ENCODE peak calls at places on chromosomes 16 and 17, in eight cellular contexts. X is PC-9, Y is spleen, M is psoas muscle, S is IMR-90, U is fibroblast of lung, L is thyroid gland, A is GM06990. E is an unnamed sample.

GRCh38 chr17:74519951-74520553 is 11.2 kb downstream of the CD300LB start:
- DNase-seq in X (no peak), U (no peak), A (no peak), S (no peak), Y (no peak), L (no peak), M (no peak), E (no peak)

GRCh38 chr16:80974649-80975376 is 31.9 kb downstream of the CMC2 start:
- DNase-seq in A (no peak), Y (no peak), X (no peak), U (peak; percentile 10), M (no peak), L (no peak), S (no peak), E (peak; percentile 73)

GRCh38 chr17:5708344-5708743 is 124.0 kb upstream of the NLRP1 start:
- DNase-seq in A (no peak), Y (no peak), X (no peak), S (no peak), M (no peak), U (no peak), L (no peak), E (no peak)

GRCh38 chr17:72465191-72466024 is 344.6 kb downstream of the SOX9 start:
- DNase-seq in L (peak; percentile 75), X (peak; percentile 97), Y (peak; percentile 55), A (peak; percentile 73), M (no peak), S (peak; percentile 97), U (peak; percentile 88), E (peak; percentile 83)

GRCh38 chr16:82653550-82654511 is 27.1 kb downstream of the CDH13 start:
- DNase-seq in Y (no peak), S (peak; percentile 95), M (no peak), L (no peak), U (peak; percentile 86), X (no peak), A (peak; percentile 74), E (no peak)

GRCh38 chr17:180380-181212 is 854 bp downstream of the DOC2B start:
- DNase-seq in A (no peak), Y (no peak), U (no peak), X (no peak), S (no peak), M (no peak), L (no peak), E (peak; percentile 83)

GRCh38 chr17:81865733-81866439 is 5.3 kb downstream of the ARHGDIA start:
- DNase-seq in Y (no peak), L (peak; percentile 68), A (peak; percentile 46), M (no peak), S (no peak), X (no peak), U (no peak), E (no peak)

GRCh38 chr16:24906199-24906808 is 60.5 kb downstream of the SLC5A11 start:
- DNase-seq in U (peak; percentile 49), L (no peak), Y (peak; percentile 4), A (no peak), X (no peak), S (peak; percentile 26), M (no peak), E (no peak)

GRCh38 chr17:39769974-39770587 is 32.3 kb downstream of the GRB7 start:
- DNase-seq in U (no peak), S (peak; percentile 32), Y (no peak), A (peak; percentile 82), M (no peak), L (no peak), X (peak; percentile 99), E (peak; percentile 22)

GRCh38 chr16:81447383-81448101 is 2.9 kb downstream of the CMIP start:
- DNase-seq in M (no peak), U (no peak), A (no peak), X (peak; percentile 82), Y (no peak), L (peak; percentile 59), S (no peak), E (peak; percentile 76)

DNA sequence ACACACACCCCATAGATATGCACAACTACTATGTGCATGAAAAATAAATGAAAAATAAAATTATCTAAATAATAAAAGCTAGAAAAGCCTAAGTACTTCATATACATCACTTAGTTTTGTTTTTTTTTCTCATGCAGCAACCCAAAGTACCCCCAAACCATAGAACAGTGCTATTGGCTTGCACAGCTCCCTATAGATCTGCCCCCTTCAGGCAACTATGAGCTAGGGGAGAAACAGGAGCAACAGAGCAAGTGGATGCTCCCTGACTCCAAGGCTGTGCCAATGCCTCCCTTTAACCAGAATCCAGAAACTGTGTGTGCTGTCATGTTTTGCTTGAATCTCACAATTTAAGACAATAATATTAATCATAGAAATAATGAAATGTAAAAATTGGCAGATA is 605.5 kb downstream of the TOX3 start:
- DNase-seq in A (no peak), S (no peak), X (no peak), M (no peak), U (no peak), Y (no peak), L (no peak), E (no peak)
- TF ChIP-seq CTCF in A (no peak), S (no peak), X (no peak), M (no peak), U (no peak), Y (no peak), L (no peak), E (peak; percentile 72)

GRCh38 chr16:86220552-86220951 is 289.8 kb upstream of the FOXF1 start:
- DNase-seq in L (no peak), X (no peak), A (no peak), S (peak; percentile 64), M (no peak), Y (no peak), U (peak; percentile 71), E (no peak)
- H3K27me3 ChIP-seq in L (no peaks in the 10 kb centered on the region), X (peaks cover 85% of the 10 kb centered on the region), A (peaks cover 3% of the 10 kb centered on the region), S (no peaks in the 10 kb centered on the region), M (peaks cover 6% of the 10 kb centered on the region), Y (no peaks in the 10 kb centered on the region), U (no peaks in the 10 kb centered on the region), E (peaks cover 47% of the 10 kb centered on the region)

DNA sequence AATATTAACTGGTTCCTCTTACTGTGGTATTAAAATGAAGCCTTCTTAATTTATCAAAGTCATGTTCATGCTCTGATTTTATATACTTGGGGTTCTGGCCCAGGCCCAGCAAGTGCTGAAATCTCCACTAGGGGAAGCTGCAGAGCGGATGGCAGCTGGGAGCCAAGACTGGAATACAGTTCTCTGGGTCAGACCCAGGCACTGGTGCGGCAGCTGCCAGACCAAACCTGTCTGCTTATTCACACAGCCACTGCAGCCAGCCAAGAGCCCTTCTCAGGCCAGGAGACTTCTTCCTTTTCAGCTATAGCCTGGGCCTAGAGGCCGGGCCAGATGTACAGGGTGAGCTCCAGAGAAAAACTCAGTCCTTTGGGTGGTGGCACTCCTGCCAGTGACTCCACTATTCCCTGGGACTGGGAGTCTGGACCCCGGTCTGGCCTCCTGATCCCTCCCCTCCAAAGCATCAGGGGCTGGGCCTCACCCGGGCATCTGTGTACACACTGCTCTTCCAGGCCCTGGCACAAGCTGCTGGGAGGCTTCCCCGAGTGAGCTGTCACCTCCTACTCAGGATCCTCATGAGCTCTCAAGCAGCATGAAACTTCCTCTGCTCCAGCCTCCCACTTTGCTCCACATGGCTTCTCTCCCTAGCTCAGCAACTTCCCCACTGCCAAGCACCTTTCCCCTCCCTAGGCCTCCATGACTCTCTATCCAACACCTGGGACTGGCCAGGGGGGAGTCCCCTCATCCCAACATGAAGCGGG is 24.4 kb downstream of the ATP6V0D1 start:
- DNase-seq in M (peak; percentile 84), U (peak; percentile 63), A (no peak), Y (no peak), S (peak; percentile 36), L (peak; percentile 79), X (no peak), E (peak; percentile 72)
- TF ChIP-seq CTCF in M (peak; percentile 61), U (peak; percentile 59), A (peak; percentile 28), Y (no peak), S (peak; percentile 50), L (peak; percentile 45), X (peak; percentile 40), E (peak; percentile 68)

DNA sequence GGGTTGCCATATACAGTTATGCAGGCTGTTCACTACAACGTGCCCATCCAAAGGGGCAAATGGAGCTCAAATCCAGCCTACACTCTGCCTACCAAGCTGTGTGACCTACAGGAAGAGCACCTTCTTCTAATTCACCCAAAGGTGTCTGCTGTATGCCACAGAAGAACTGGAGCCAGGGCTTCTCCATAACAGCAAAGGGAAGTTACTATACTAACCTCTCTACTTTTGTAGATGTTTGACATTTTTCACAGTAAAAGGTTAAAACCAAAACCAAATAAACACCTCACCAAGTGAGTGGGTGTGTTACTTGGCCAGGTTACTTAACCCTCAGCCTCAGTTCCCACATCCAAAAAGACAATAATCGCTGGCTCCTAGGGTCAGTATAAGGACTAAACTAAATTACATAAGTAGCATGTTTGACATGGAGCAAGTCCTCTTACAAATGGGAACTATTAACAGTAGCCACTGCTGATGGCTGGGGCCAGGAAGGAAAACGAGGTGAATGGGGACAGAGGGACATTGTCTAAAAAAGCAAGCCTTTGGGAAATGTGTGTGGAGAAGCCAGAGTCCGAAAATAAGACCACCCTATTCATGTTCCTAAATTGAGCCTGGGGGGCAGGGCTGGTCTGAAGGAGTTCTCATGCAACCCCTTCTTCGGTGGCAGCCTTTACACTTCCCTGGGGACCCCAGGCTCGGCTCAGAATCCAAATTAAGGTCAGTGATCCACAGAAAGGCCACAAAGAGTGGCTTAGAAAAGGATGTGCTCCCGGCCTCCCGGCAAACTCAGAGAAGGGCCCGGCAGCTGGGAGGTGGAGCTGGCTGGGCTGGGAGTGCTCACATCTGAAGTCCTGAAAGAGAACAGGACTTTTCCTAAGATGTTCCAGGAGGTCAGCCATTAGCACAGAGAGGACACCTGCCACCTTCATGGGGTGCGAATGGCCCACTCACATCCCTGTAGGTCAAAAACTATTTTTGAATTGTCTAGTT is 13.5 kb downstream of the CUEDC1 start:
- DNase-seq in X (no peak), A (no peak), M (no peak), L (no peak), U (no peak), S (no peak), Y (no peak), E (no peak)
- H3K27me3 ChIP-seq in X (no peaks in the 10 kb centered on the region), A (no peaks in the 10 kb centered on the region), M (no peaks in the 10 kb centered on the region), L (no peaks in the 10 kb centered on the region), U (no peaks in the 10 kb centered on the region), S (no peaks in the 10 kb centered on the region), Y (no peaks in the 10 kb centered on the region), E (no peaks in the 10 kb centered on the region)

GRCh38 chr17:15955793-15956541 is 11.0 kb downstream of the ADORA2B start:
- DNase-seq in S (no peak), X (no peak), U (no peak), Y (peak; percentile 9), M (no peak), A (no peak), L (no peak), E (peak; percentile 61)
- TF ChIP-seq CTCF in S (no peak), X (no peak), U (no peak), Y (no peak), M (no peak), A (no peak), L (no peak), E (no peak)

GRCh38 chr17:48382989-48383388 is 47.0 kb downstream of the SKAP1 start:
- DNase-seq in A (no peak), Y (no peak), M (no peak), L (no peak), X (no peak), U (no peak), S (no peak), E (no peak)
- H3K27me3 ChIP-seq in A (no peaks in the 10 kb centered on the region), Y (peaks cover 14% of the 10 kb centered on the region), M (peaks cover 3% of the 10 kb centered on the region), L (peaks cover 3% of the 10 kb centered on the region), X (no peaks in the 10 kb centered on the region), U (peaks cover 9% of the 10 kb centered on the region), S (peaks cover 57% of the 10 kb centered on the region), E (peaks cover 21% of the 10 kb centered on the region)

E was measured in endodermal cell.